ENCODE peak calls at places on chromosomes 11 and 22, in four cellular contexts. N is body of pancreas, G is GM23338, R is AG10803. U is an unnamed sample.

GRCh38 chr11:57321388-57321995 is 3.3 kb downstream of the TNKS1BP1 start:
- DNase-seq in N (no peak), G (no peak), R (no peak), U (no peak)

GRCh38 chr11:29328961-29329441 is 687.8 kb downstream of the KCNA4 start:
- DNase-seq in N (no peak), G (peak), R (peak), U (no peak)

GRCh38 chr22:17808688-17809403 is 34.6 kb upstream of the BID start:
- DNase-seq in N (no peak), G (no peak), R (no peak), U (no peak)

GRCh38 chr11:57158582-57158981 is 23.2 kb upstream of the LRRC55 start:
- DNase-seq in N (no peak), G (no peak), R (no peak), U (no peak)

GRCh38 chr11:78860720-78861422 is 286.2 kb upstream of the NARS2 start:
- DNase-seq in N (no peak), G (peak), R (peak), U (no peak)

GRCh38 chr22:26215766-26216165 is 46.5 kb downstream of the SEZ6L start:
- DNase-seq in N (no peak), G (no peak), R (no peak), U (no peak)

GRCh38 chr11:96464695-96465307 is 75.0 kb downstream of the JRKL start:
- DNase-seq in N (no peak), G (peak), R (peak), U (no peak)

GRCh38 chr11:110349109-110349996 is 52.9 kb upstream of the RDX start:
- DNase-seq in N (no peak), G (no peak), R (no peak), U (no peak)

GRCh38 chr11:85810871-85811611 is at the start of gene SYTL2:
- DNase-seq in N (peak), G (peak), R (peak), U (peak)

GRCh38 chr11:1622076-1622475 is at the start of gene KRTAP5-4:
- DNase-seq in N (no peak), G (no peak), R (no peak), U (no peak)

GRCh38 chr11:1120532-1121342 is 37.0 kb upstream of the MUC5AC start:
- DNase-seq in N (no peak), G (no peak), R (no peak), U (peak)

GRCh38 chr22:20206709-20207215 is 55.9 kb upstream of the CCDC188 start:
- DNase-seq in N (peak), G (no peak), R (peak), U (peak)

GRCh38 chr22:25084405-25085107 is 115.1 kb upstream of the CRYBB3 start:
- DNase-seq in N (no peak), G (no peak), R (no peak), U (no peak)

GRCh38 chr22:22060200-22061084 is 77.9 kb upstream of the TOP3B start:
- DNase-seq in N (peak), G (peak), R (no peak), U (peak)

GRCh38 chr11:121249039-121249663 is 43.4 kb upstream of the SC5D start:
- DNase-seq in N (no peak), G (peak), R (peak), U (no peak)

GRCh38 chr22:37270928-37271650 is 11.2 kb upstream of the CYTH4 start:
- DNase-seq in N (no peak), G (no peak), R (peak), U (no peak)

GRCh38 chr11:23201936-23202522 is 341.8 kb upstream of the CCDC179 start:
- DNase-seq in N (no peak), G (no peak), R (no peak), U (no peak)

GRCh38 chr22:39470462-39471335 is 13.9 kb downstream of the MGAT3 start:
- DNase-seq in N (no peak), G (no peak), R (no peak), U (no peak)

DNA sequence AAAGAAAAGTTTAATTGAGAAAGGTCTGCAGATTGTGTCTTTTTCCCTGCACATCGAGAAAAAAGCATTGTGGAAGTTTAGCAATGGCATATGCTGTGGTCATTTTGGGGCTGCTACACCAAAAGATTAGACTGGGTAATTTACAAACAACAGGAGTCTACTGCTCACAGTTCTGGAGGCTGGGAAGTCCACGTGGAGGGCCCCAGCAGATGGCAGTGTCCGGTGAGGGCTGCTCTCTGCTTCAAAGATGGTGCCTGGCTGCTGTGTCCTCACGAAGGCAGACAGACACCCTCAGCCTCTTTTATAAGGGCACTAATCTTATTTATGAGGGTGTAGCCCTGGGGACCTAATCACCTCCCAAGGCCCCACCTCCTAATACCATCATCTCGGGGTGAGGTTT is 21.1 kb downstream of the PHF21B start:
- DNase-seq in N (no peak), G (no peak), R (no peak), U (no peak)
- H3K4me3 ChIP-seq in N (no peak), G (no peak), R (no peak), U (no peak)

DNA sequence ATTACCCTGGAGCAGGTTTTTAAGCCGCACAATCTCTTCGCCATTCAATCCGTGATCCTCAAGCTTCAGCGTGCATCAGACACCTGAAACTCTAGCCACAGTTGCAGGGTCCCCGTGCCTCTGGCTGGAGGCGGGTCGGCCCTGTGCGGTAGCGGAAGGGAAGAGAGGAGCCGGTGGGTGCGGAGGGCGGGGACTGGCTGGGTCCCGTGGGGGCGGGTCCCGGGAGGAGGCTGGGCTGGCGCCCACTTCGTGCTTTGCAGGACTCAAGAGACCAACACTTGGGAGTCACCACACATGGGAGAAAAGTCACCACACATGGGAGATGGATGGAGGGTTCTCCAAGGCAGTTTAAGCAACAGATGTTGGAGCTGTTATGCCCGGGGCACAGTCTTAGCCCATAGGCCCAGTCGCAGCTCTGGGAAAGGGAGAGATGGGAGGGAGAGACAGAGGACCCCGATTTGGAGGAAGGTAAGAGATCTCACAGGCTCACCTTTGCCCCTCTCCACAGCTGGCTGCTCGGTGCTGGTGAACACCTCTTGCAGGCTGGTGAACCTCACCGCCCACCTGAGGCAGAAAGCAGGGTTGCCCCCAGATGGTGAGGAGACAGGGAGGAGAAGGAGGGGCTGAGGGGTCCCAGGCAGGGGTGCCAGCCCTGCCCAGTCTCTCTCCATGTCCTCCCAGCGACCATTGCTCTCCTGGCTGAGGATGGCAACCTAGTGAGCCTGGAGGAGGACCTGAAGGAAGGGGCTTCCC is 965 bp downstream of the C22orf15 start:
- DNase-seq in N (no peak), G (peak), R (no peak), U (peak)
- H3K4me3 ChIP-seq in N (no peak), G (peak), R (peak), U (peak)

GRCh38 chr11:125123194-125123946 is 11.9 kb upstream of the TMEM218 start:
- DNase-seq in N (no peak), G (no peak), R (no peak), U (no peak)

GRCh38 chr11:125128450-125128849 is 17.0 kb upstream of the TMEM218 start:
- DNase-seq in N (no peak), G (no peak), R (peak), U (no peak)

GRCh38 chr11:125129316-125129990 is 18.0 kb upstream of the TMEM218 start:
- DNase-seq in N (no peak), G (no peak), R (no peak), U (no peak)

GRCh38 chr11:125123947-125124633 is 12.7 kb upstream of the TMEM218 start:
- DNase-seq in N (peak), G (peak), R (peak), U (peak)
- H3K4me3 ChIP-seq in N (no peak), G (no peak), R (no peak), U (no peak)

DNA sequence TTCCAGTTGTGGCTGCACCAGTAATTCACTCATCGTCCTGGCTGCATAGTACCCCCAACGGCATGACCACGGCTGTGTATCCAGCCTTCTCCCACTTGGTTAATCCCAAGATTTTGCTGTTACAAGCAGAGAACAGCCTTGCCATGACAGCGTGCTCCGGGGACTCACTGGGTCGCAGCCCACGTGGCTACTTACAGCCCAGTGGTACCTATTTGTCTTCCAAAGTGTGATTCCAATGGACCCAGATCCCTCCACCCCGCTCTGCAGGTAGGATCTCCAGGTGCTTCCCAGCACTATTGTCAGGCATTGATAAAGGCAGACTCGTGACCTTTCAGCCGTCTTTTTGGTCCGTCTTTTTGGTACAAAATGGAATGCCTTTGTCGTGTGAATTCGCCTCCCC is 119.0 kb upstream of the FGF3 start:
- DNase-seq in N (no peak), G (no peak), R (no peak), U (no peak)
- H3K4me3 ChIP-seq in N (no peak), G (no peak), R (no peak), U (no peak)

GRCh38 chr11:35398881-35399280 is 20.5 kb downstream of the SLC1A2 start:
- DNase-seq in N (no peak), G (no peak), R (peak), U (no peak)

GRCh38 chr11:35407041-35407440 is 12.3 kb downstream of the SLC1A2 start:
- DNase-seq in N (no peak), G (no peak), R (no peak), U (no peak)

GRCh38 chr11:35404397-35404775 is 15.0 kb downstream of the SLC1A2 start:
- DNase-seq in N (peak), G (peak), R (peak), U (no peak)

GRCh38 chr11:35402751-35403454 is 16.5 kb downstream of the SLC1A2 start:
- DNase-seq in N (no peak), G (no peak), R (no peak), U (no peak)

GRCh38 chr11:35403765-35404396 is 15.5 kb downstream of the SLC1A2 start:
- DNase-seq in N (no peak), G (no peak), R (no peak), U (no peak)
- H3K4me3 ChIP-seq in N (peak), G (no peak), R (no peak), U (no peak)

U was measured in CD8-positive, alpha-beta T cell.